ENCODE peak calls at places on chromosomes 7 and 10, in six cellular contexts. A is tibial nerve; X is A673; S is A549; K is fibroblast of lung; L is CD4-positive, alpha-beta T cell. T is an unnamed sample.

GRCh38 chr7:36203081-36203775 is 50.2 kb downstream of the EEPD1 start:
- DNase-seq in X (no peak), K (no peak), L (no peak), A (no peak), S (no peak), T (no peak)

GRCh38 chr7:18128846-18129245 is 101.2 kb upstream of the PRPS1L1 start:
- DNase-seq in A (no peak), L (no peak), S (no peak), K (no peak), X (no peak), T (no peak)

GRCh38 chr10:50316695-50317648 is 65.7 kb upstream of the ASAH2 start:
- DNase-seq in S (no peak), L (no peak), X (no peak), K (peak; percentile 47), A (no peak), T (no peak)

GRCh38 chr10:85098835-85099521 is 770.6 kb downstream of the CCSER2 start:
- DNase-seq in L (no peak), S (no peak), X (no peak), A (no peak), K (no peak), T (no peak)

GRCh38 chr7:92650391-92650790 is 60.2 kb upstream of the FAM133B start:
- DNase-seq in K (no peak), A (no peak), X (no peak), S (no peak), L (no peak), T (no peak)

GRCh38 chr10:118958984-118959916 is 70.3 kb upstream of the NANOS1 start:
- DNase-seq in K (peak; percentile 53), X (no peak), S (peak; percentile 61), A (peak; percentile 32), L (no peak), T (no peak)

GRCh38 chr10:30816144-30816811 is 186.7 kb upstream of the LYZL2 start:
- DNase-seq in S (no peak), X (no peak), K (no peak), A (no peak), L (no peak), T (no peak)

GRCh38 chr7:95491634-95492314 is 6.0 kb downstream of the ASB4 start:
- DNase-seq in X (no peak), L (no peak), A (no peak), K (peak; percentile 64), S (peak; percentile 34), T (no peak)

GRCh38 chr10:15374156-15374555 is 3.1 kb upstream of the FAM171A1 start:
- DNase-seq in X (no peak), K (no peak), L (no peak), S (no peak), A (no peak), T (no peak)

GRCh38 chr10:15381420-15381819 is 10.3 kb upstream of the FAM171A1 start:
- DNase-seq in K (no peak), S (no peak), L (no peak), X (no peak), A (no peak), T (no peak)

GRCh38 chr10:15379043-15379442 is 8.0 kb upstream of the FAM171A1 start:
- DNase-seq in K (no peak), S (no peak), L (no peak), X (no peak), A (no peak), T (no peak)

GRCh38 chr10:15374561-15374960 is 3.5 kb upstream of the FAM171A1 start:
- DNase-seq in L (no peak), A (no peak), X (no peak), K (no peak), S (no peak), T (no peak)

GRCh38 chr10:15378569-15378968 is 7.5 kb upstream of the FAM171A1 start:
- DNase-seq in K (no peak), S (no peak), X (no peak), L (no peak), A (no peak), T (no peak)
- H3K27ac ChIP-seq in K (no peak overlapping the region), S (no peak overlapping the region), X (no peak overlapping the region), L (no peak overlapping the region), A (no peak overlapping the region), T (no peak overlapping the region)

DNA sequence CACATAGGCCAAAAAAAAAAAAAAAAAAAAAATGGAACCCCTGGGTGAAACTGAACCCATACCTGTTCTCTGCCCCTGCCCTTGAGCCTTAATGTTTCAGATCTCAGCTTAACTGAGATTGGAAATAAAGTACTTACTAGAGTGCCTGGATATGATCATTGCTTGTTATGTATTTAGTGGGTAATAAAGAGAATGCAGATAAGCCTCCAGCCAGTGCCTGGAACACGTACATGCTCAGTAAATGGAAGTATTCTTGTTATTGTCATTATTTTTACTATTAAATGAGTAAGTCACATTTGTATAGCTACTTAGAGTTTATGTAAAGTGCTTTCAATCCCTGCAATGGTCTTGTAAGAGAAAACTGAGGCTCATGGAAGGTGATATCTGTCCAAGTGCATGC is 14.7 kb downstream of the SLC16A12 start:
- DNase-seq in K (no peak), A (no peak), L (no peak), S (no peak), X (no peak), T (no peak)
- H3K27ac ChIP-seq in K (no peak overlapping the region), A (no peak overlapping the region), L (no peak overlapping the region), S (no peak overlapping the region), X (no peak overlapping the region), T (no peak overlapping the region)

DNA sequence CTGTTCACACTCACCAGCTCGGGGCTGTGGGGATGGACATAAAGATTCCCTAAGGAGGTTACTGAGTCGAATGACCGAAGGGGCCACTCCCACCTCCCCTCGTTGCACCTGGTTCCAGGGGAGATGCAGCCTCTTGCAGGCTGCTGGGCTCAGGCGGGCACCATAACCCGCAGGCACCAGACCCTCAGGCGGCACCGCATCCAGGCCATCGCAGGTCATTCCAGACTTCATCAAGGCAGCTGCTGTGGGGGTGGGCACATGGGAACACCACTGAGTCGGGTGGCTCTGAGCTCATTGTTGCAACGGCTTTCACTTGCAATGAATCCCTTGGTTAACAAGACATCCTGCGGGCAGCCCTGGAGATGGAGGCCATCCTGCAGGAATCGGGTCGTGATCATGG is 221.7 kb downstream of the TCERG1L start:
- DNase-seq in X (no peak), A (no peak), S (no peak), K (no peak), L (no peak), T (no peak)
- H3K27ac ChIP-seq in X (no peak overlapping the region), A (no peak overlapping the region), S (no peak overlapping the region), K (no peak overlapping the region), L (no peak overlapping the region), T (no peak overlapping the region)

DNA sequence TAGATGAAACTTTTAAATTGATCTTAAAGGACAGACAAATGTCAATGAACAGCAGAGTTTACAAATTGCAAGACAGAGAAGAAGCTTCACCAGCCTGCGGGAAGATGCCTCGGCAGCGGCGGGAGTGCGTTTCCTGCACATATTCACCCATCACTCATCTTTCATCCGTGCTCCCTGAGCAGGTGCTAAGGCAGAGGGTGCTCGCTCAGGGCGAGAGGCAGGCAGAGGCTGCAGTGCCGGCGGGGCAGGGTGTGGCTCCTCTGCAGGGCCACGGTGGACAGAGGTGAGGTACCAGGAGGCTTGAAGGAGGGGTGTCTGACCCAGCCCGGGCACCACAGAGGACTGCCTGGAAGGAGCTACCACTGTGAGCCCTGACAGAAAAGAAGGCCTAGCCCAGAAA is 155.2 kb upstream of the PPP2R2D start:
- DNase-seq in S (no peak), K (no peak), L (no peak), X (no peak), A (no peak), T (no peak)
- H3K27ac ChIP-seq in S (no peak overlapping the region), K (no peak overlapping the region), L (no peak overlapping the region), X (no peak overlapping the region), A (no peak overlapping the region), T (no peak overlapping the region)

GRCh38 chr10:78553792-78554191 is 515.0 kb upstream of the ZMIZ1 start:
- DNase-seq in K (no peak), X (peak; percentile 32), L (no peak), S (no peak), A (no peak), T (no peak)

GRCh38 chr10:78551184-78552005 is 517.4 kb upstream of the ZMIZ1 start:
- DNase-seq in K (peak; percentile 10), L (no peak), A (no peak), X (no peak), S (no peak), T (peak; percentile 81)

GRCh38 chr10:78550716-78551115 is 517.1 kb downstream of the RPS24 start:
- DNase-seq in K (no peak), S (no peak), A (no peak), X (no peak), L (no peak), T (no peak)

GRCh38 chr10:78550090-78550489 is 516.4 kb downstream of the RPS24 start:
- DNase-seq in X (no peak), S (no peak), L (no peak), K (no peak), A (no peak), T (no peak)

DNA sequence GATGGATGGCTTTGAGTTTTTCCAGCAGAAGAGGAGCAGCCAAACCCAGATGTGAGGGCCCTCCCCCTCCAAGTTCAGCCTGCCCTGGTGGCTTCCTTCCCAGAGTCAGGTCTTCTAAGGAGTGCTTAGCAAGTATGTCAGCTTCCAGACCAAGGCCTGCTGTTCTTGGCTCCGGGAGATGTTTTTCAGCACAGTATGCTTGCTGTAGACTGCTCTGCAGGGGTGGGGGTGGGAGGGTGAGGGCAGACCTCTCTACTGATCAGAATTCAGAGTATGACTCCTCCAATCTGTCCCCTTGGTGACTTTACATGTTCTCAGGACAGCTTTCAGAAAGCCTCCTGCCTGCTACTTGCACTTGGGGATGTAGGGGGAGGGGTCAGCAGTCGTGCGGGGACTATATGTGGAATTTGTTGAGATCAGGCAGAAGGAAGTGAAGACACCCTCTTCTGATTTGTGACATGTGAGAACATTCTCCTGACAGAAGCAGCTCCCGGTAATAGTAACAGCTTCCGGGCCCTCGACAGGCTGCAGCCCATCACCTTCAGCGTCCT is 516.4 kb upstream of the ZMIZ1 start:
- DNase-seq in X (no peak), L (no peak), A (no peak), K (peak; percentile 89), S (no peak), T (no peak)
- H3K27ac ChIP-seq in X (no peak overlapping the region), L (no peak overlapping the region), A (no peak overlapping the region), K (no peak overlapping the region), S (no peak overlapping the region), T (no peak overlapping the region)

GRCh38 chr10:24894309-24894708 is 58.1 kb downstream of the PRTFDC1 start:
- DNase-seq in S (peak; percentile 23), X (no peak), L (no peak), A (no peak), K (peak; percentile 96), T (peak; percentile 50)

GRCh38 chr10:24899571-24899970 is 52.8 kb downstream of the PRTFDC1 start:
- DNase-seq in A (no peak), X (no peak), L (no peak), S (no peak), K (no peak), T (no peak)

GRCh38 chr10:24894728-24895127 is 57.7 kb downstream of the PRTFDC1 start:
- DNase-seq in X (no peak), A (no peak), S (no peak), K (no peak), L (no peak), T (no peak)

GRCh38 chr10:24898501-24898900 is 53.9 kb downstream of the PRTFDC1 start:
- DNase-seq in X (no peak), K (peak; percentile 54), L (no peak), A (no peak), S (no peak), T (no peak)

GRCh38 chr10:24897326-24897926 is 55.0 kb downstream of the PRTFDC1 start:
- DNase-seq in K (peak; percentile 82), X (peak; percentile 66), A (no peak), L (no peak), S (peak; percentile 29), T (peak; percentile 71)
- H3K27ac ChIP-seq in K (no peak overlapping the region), X (no peak overlapping the region), A (no peak overlapping the region), L (no peak overlapping the region), S (no peak overlapping the region), T (peak overlapping the region; percentile 58)